ENCODE peak calls at places on chromosome 4, in eight cellular contexts. One of them, this sample, is unnamed.

GRCh38 chr4:41661447-41662076 is 87.0 kb downstream of the PHOX2B start:
- DNase-seq in cardiac muscle cell: peak; percentile 59
- DNase-seq in A172: peak; percentile 70
- DNase-seq in HFF-Myc: peak; percentile 33
- DNase-seq in GOT3: no peak
- DNase-seq in left lung: no peak
- DNase-seq in NCI-H2081: peak; percentile 70
- DNase-seq in WTC11: peak; percentile 57
- DNase-seq in this sample: peak; percentile 71

GRCh38 chr4:53531695-53532224 is 59.5 kb downstream of the LNX1 start:
- DNase-seq in cardiac muscle cell: no peak
- DNase-seq in HFF-Myc: no peak
- DNase-seq in NCI-H2081: no peak
- DNase-seq in WTC11: no peak
- DNase-seq in A172: no peak
- DNase-seq in GOT3: no peak
- DNase-seq in left lung: no peak
- DNase-seq in this sample: no peak

GRCh38 chr4:133929540-133929939 is 272.0 kb downstream of the PABPC4L start:
- DNase-seq in cardiac muscle cell: no peak
- DNase-seq in GOT3: no peak
- DNase-seq in A172: no peak
- DNase-seq in left lung: no peak
- DNase-seq in HFF-Myc: no peak
- DNase-seq in NCI-H2081: no peak
- DNase-seq in WTC11: no peak
- DNase-seq in this sample: no peak

GRCh38 chr4:1547131-1547862 is 136.8 kb downstream of the FAM53A start:
- DNase-seq in A172: no peak
- DNase-seq in HFF-Myc: no peak
- DNase-seq in cardiac muscle cell: peak; percentile 54
- DNase-seq in WTC11: no peak
- DNase-seq in left lung: peak; percentile 39
- DNase-seq in GOT3: no peak
- DNase-seq in NCI-H2081: no peak
- DNase-seq in this sample: no peak

GRCh38 chr4:176438401-176438800 is 118.6 kb downstream of the SPCS3 start:
- DNase-seq in WTC11: no peak
- DNase-seq in NCI-H2081: no peak
- DNase-seq in A172: no peak
- DNase-seq in HFF-Myc: peak; percentile 35
- DNase-seq in GOT3: no peak
- DNase-seq in left lung: no peak
- DNase-seq in cardiac muscle cell: no peak
- DNase-seq in this sample: no peak

GRCh38 chr4:164440196-164440595 is 313.7 kb upstream of the SMIM31 start:
- DNase-seq in HFF-Myc: no peak
- DNase-seq in GOT3: no peak
- DNase-seq in NCI-H2081: no peak
- DNase-seq in left lung: no peak
- DNase-seq in WTC11: no peak
- DNase-seq in cardiac muscle cell: no peak
- DNase-seq in A172: peak; percentile 35
- DNase-seq in this sample: no peak

GRCh38 chr4:73583661-73584060 is 36.6 kb downstream of the RASSF6 start:
- DNase-seq in GOT3: no peak
- DNase-seq in HFF-Myc: no peak
- DNase-seq in WTC11: no peak
- DNase-seq in A172: no peak
- DNase-seq in cardiac muscle cell: no peak
- DNase-seq in left lung: no peak
- DNase-seq in NCI-H2081: no peak
- DNase-seq in this sample: no peak

GRCh38 chr4:99734583-99735322 is 77.1 kb upstream of the C4orf54 start:
- DNase-seq in WTC11: no peak
- DNase-seq in NCI-H2081: no peak
- DNase-seq in GOT3: no peak
- DNase-seq in A172: no peak
- DNase-seq in cardiac muscle cell: no peak
- DNase-seq in HFF-Myc: no peak
- DNase-seq in left lung: no peak
- DNase-seq in this sample: no peak

GRCh38 chr4:73213917-73214663 is 44.5 kb downstream of the ANKRD17 start:
- DNase-seq in A172: no peak
- DNase-seq in GOT3: no peak
- DNase-seq in HFF-Myc: no peak
- DNase-seq in NCI-H2081: no peak
- DNase-seq in cardiac muscle cell: no peak
- DNase-seq in WTC11: no peak
- DNase-seq in left lung: no peak
- DNase-seq in this sample: no peak

GRCh38 chr4:10006236-10006603 is 15.1 kb downstream of the SLC2A9 start:
- DNase-seq in GOT3: no peak
- DNase-seq in NCI-H2081: peak; percentile 92
- DNase-seq in HFF-Myc: no peak
- DNase-seq in cardiac muscle cell: no peak
- DNase-seq in WTC11: no peak
- DNase-seq in A172: peak; percentile 12
- DNase-seq in left lung: no peak
- DNase-seq in this sample: no peak

GRCh38 chr4:6942238-6942800 is 32.7 kb downstream of the TBC1D14 start:
- DNase-seq in HFF-Myc: peak; percentile 71
- DNase-seq in cardiac muscle cell: no peak
- DNase-seq in left lung: no peak
- DNase-seq in NCI-H2081: no peak
- DNase-seq in WTC11: no peak
- DNase-seq in A172: peak; percentile 87
- DNase-seq in GOT3: no peak
- DNase-seq in this sample: no peak

GRCh38 chr4:123581802-123582201 is 185.2 kb downstream of the SPRY1 start:
- DNase-seq in HFF-Myc: no peak
- DNase-seq in A172: no peak
- DNase-seq in WTC11: no peak
- DNase-seq in cardiac muscle cell: no peak
- DNase-seq in left lung: no peak
- DNase-seq in NCI-H2081: no peak
- DNase-seq in GOT3: no peak
- DNase-seq in this sample: no peak

GRCh38 chr4:108359130-108359709 is 190.5 kb upstream of the LEF1 start:
- DNase-seq in left lung: no peak
- DNase-seq in WTC11: no peak
- DNase-seq in HFF-Myc: no peak
- DNase-seq in A172: no peak
- DNase-seq in GOT3: no peak
- DNase-seq in NCI-H2081: no peak
- DNase-seq in cardiac muscle cell: no peak
- DNase-seq in this sample: no peak

GRCh38 chr4:114598191-114599121 is at the start of gene UGT8:
- DNase-seq in NCI-H2081: peak; percentile 85
- DNase-seq in A172: no peak
- DNase-seq in HFF-Myc: peak; percentile 2
- DNase-seq in WTC11: peak; percentile 80
- DNase-seq in GOT3: no peak
- DNase-seq in left lung: peak; percentile 87
- DNase-seq in cardiac muscle cell: peak; percentile 66
- DNase-seq in this sample: peak; percentile 76

GRCh38 chr4:189088783-189089182 is 851.9 kb upstream of the FRG1 start:
- DNase-seq in NCI-H2081: peak; percentile 77
- DNase-seq in HFF-Myc: no peak
- DNase-seq in cardiac muscle cell: no peak
- DNase-seq in WTC11: no peak
- DNase-seq in GOT3: no peak
- DNase-seq in left lung: peak; percentile 55
- DNase-seq in A172: no peak
- DNase-seq in this sample: no peak

GRCh38 chr4:54571762-54572542 is 85.8 kb upstream of the KIT start:
- DNase-seq in left lung: no peak
- DNase-seq in WTC11: no peak
- DNase-seq in HFF-Myc: no peak
- DNase-seq in A172: no peak
- DNase-seq in NCI-H2081: no peak
- DNase-seq in GOT3: no peak
- DNase-seq in cardiac muscle cell: no peak
- DNase-seq in this sample: no peak

GRCh38 chr4:100828986-100829685 is 311.3 kb upstream of the EMCN start:
- DNase-seq in HFF-Myc: no peak
- DNase-seq in cardiac muscle cell: no peak
- DNase-seq in GOT3: no peak
- DNase-seq in NCI-H2081: no peak
- DNase-seq in left lung: no peak
- DNase-seq in A172: no peak
- DNase-seq in WTC11: no peak
- DNase-seq in this sample: no peak

GRCh38 chr4:81255524-81255923 is 40.5 kb upstream of the PRKG2 start:
- DNase-seq in NCI-H2081: no peak
- DNase-seq in left lung: no peak
- DNase-seq in cardiac muscle cell: no peak
- DNase-seq in WTC11: no peak
- DNase-seq in GOT3: no peak
- DNase-seq in HFF-Myc: peak; percentile 56
- DNase-seq in A172: peak; percentile 2
- DNase-seq in this sample: no peak

GRCh38 chr4:12270546-12270945 is 841.9 kb upstream of the HS3ST1 start:
- DNase-seq in A172: no peak
- DNase-seq in HFF-Myc: no peak
- DNase-seq in cardiac muscle cell: no peak
- DNase-seq in GOT3: no peak
- DNase-seq in NCI-H2081: no peak
- DNase-seq in left lung: no peak
- DNase-seq in WTC11: no peak
- DNase-seq in this sample: no peak

GRCh38 chr4:45663495-45664148 is 460.2 kb downstream of the GABRG1 start:
- DNase-seq in A172: no peak
- DNase-seq in NCI-H2081: no peak
- DNase-seq in GOT3: no peak
- DNase-seq in HFF-Myc: no peak
- DNase-seq in left lung: no peak
- DNase-seq in cardiac muscle cell: peak; percentile 5
- DNase-seq in WTC11: no peak
- DNase-seq in this sample: no peak

GRCh38 chr4:5045099-5045498 is 6.2 kb upstream of the STK32B start:
- DNase-seq in HFF-Myc: no peak
- DNase-seq in cardiac muscle cell: no peak
- DNase-seq in WTC11: no peak
- DNase-seq in GOT3: no peak
- DNase-seq in A172: no peak
- DNase-seq in left lung: no peak
- DNase-seq in NCI-H2081: no peak
- DNase-seq in this sample: no peak

GRCh38 chr4:87005690-87006461 is 71.1 kb downstream of the AFF1 start:
- DNase-seq in left lung: no peak
- DNase-seq in HFF-Myc: no peak
- DNase-seq in GOT3: no peak
- DNase-seq in A172: no peak
- DNase-seq in NCI-H2081: no peak
- DNase-seq in cardiac muscle cell: peak; percentile 37
- DNase-seq in WTC11: no peak
- DNase-seq in this sample: no peak

GRCh38 chr4:52750819-52751348 is 341 bp downstream of the ERVMER34-1 start:
- DNase-seq in NCI-H2081: no peak
- DNase-seq in HFF-Myc: no peak
- DNase-seq in GOT3: no peak
- DNase-seq in left lung: peak; percentile 79
- DNase-seq in A172: no peak
- DNase-seq in cardiac muscle cell: no peak
- DNase-seq in WTC11: peak; percentile 56
- DNase-seq in this sample: peak; percentile 69

GRCh38 chr4:187172340-187172761 is 448.7 kb upstream of the FAT1 start:
- DNase-seq in A172: peak; percentile 66
- DNase-seq in left lung: no peak
- DNase-seq in GOT3: no peak
- DNase-seq in HFF-Myc: peak; percentile 42
- DNase-seq in WTC11: no peak
- DNase-seq in cardiac muscle cell: no peak
- DNase-seq in NCI-H2081: no peak
- DNase-seq in this sample: no peak

GRCh38 chr4:153438916-153439756 is 27.0 kb upstream of the TMEM131L start:
- DNase-seq in left lung: no peak
- DNase-seq in NCI-H2081: no peak
- DNase-seq in cardiac muscle cell: no peak
- DNase-seq in GOT3: no peak
- DNase-seq in HFF-Myc: no peak
- DNase-seq in A172: no peak
- DNase-seq in WTC11: no peak
- DNase-seq in this sample: no peak

GRCh38 chr4:77158487-77158861 is 1.5 kb downstream of the CCNG2 start:
- DNase-seq in NCI-H2081: no peak
- DNase-seq in WTC11: no peak
- DNase-seq in HFF-Myc: no peak
- DNase-seq in GOT3: no peak
- DNase-seq in left lung: no peak
- DNase-seq in A172: no peak
- DNase-seq in cardiac muscle cell: no peak
- DNase-seq in this sample: no peak

GRCh38 chr4:52574036-52574435 is 85.1 kb downstream of the USP46 start:
- DNase-seq in WTC11: no peak
- DNase-seq in GOT3: no peak
- DNase-seq in A172: no peak
- DNase-seq in NCI-H2081: peak; percentile 48
- DNase-seq in left lung: no peak
- DNase-seq in cardiac muscle cell: no peak
- DNase-seq in HFF-Myc: no peak
- DNase-seq in this sample: no peak

GRCh38 chr4:141636771-141637460 is 533 bp downstream of the IL15 start:
- DNase-seq in NCI-H2081: peak; percentile 38
- DNase-seq in left lung: peak; percentile 88
- DNase-seq in WTC11: peak; percentile 50
- DNase-seq in HFF-Myc: no peak
- DNase-seq in GOT3: peak; percentile 36
- DNase-seq in cardiac muscle cell: peak; percentile 75
- DNase-seq in A172: peak; percentile 50
- DNase-seq in this sample: no peak

GRCh38 chr4:168273838-168274237 is 44.7 kb downstream of the DDX60 start:
- DNase-seq in HFF-Myc: no peak
- DNase-seq in WTC11: no peak
- DNase-seq in cardiac muscle cell: no peak
- DNase-seq in left lung: no peak
- DNase-seq in A172: peak; percentile 8
- DNase-seq in NCI-H2081: no peak
- DNase-seq in GOT3: no peak
- DNase-seq in this sample: no peak

GRCh38 chr4:57424231-57424897 is 314.2 kb upstream of the IGFBP7 start:
- DNase-seq in A172: peak; percentile 49
- DNase-seq in NCI-H2081: no peak
- DNase-seq in HFF-Myc: peak; percentile 1
- DNase-seq in WTC11: no peak
- DNase-seq in GOT3: peak; percentile 18
- DNase-seq in cardiac muscle cell: no peak
- DNase-seq in left lung: no peak
- DNase-seq in this sample: no peak

GRCh38 chr4:111813565-111814140 is 331.6 kb upstream of the FAM241A start:
- DNase-seq in A172: no peak
- DNase-seq in WTC11: no peak
- DNase-seq in HFF-Myc: no peak
- DNase-seq in NCI-H2081: no peak
- DNase-seq in cardiac muscle cell: peak; percentile 34
- DNase-seq in left lung: no peak
- DNase-seq in GOT3: no peak
- DNase-seq in this sample: no peak

GRCh38 chr4:75629239-75629638 is 1.1 kb downstream of the CDKL2 start:
- DNase-seq in WTC11: no peak
- DNase-seq in GOT3: no peak
- DNase-seq in NCI-H2081: no peak
- DNase-seq in HFF-Myc: no peak
- DNase-seq in left lung: no peak
- DNase-seq in cardiac muscle cell: no peak
- DNase-seq in A172: no peak
- DNase-seq in this sample: no peak

GRCh38 chr4:7256989-7257810 is 64.9 kb downstream of the SORCS2 start:
- DNase-seq in cardiac muscle cell: peak; percentile 60
- DNase-seq in GOT3: no peak
- DNase-seq in WTC11: no peak
- DNase-seq in left lung: peak; percentile 50
- DNase-seq in HFF-Myc: peak; percentile 35
- DNase-seq in A172: peak; percentile 22
- DNase-seq in NCI-H2081: no peak
- DNase-seq in this sample: no peak

GRCh38 chr4:78602334-78602733 is 50.8 kb downstream of the ANXA3 start:
- DNase-seq in left lung: no peak
- DNase-seq in NCI-H2081: peak; percentile 50
- DNase-seq in cardiac muscle cell: no peak
- DNase-seq in WTC11: no peak
- DNase-seq in HFF-Myc: no peak
- DNase-seq in GOT3: no peak
- DNase-seq in A172: no peak
- DNase-seq in this sample: no peak